ENCODE peak calls at places on chromosomes 16 and 17, in four cellular contexts. L is PC-3; R is hepatocyte; C is CD8-positive, alpha-beta memory T cell. P is an unnamed sample.

GRCh38 chr16:48373258-48374050 is 11.8 kb downstream of the SIAH1 start:
- DNase-seq in C (no peak), L (no peak), R (no peak), P (peak; percentile 65)

GRCh38 chr16:3400446-3400778 is 392 bp downstream of the ZSCAN32 start:
- DNase-seq in C (no peak), L (no peak), R (no peak), P (no peak)

GRCh38 chr17:75878174-75878998 is at the start of gene TRIM47:
- DNase-seq in C (no peak), R (peak; percentile 71), L (peak; percentile 74), P (peak; percentile 72)

GRCh38 chr16:65531475-65531874 is 409.6 kb upstream of the CDH11 start:
- DNase-seq in L (no peak), R (no peak), C (no peak), P (no peak)

GRCh38 chr17:36942031-36942599 is 4.8 kb downstream of the LHX1 start:
- DNase-seq in C (no peak), R (no peak), L (no peak), P (no peak)

GRCh38 chr17:67476787-67477335 is 99.8 kb downstream of the PITPNC1 start:
- DNase-seq in L (no peak), C (no peak), R (no peak), P (peak; percentile 18)

GRCh38 chr17:48103379-48103715 is 2.1 kb upstream of the CBX1 start:
- DNase-seq in C (no peak), R (no peak), L (no peak), P (no peak)

GRCh38 chr16:56518435-56518834 is 1.4 kb downstream of the BBS2 start:
- DNase-seq in C (no peak), R (no peak), L (peak; percentile 81), P (no peak)

GRCh38 chr17:58757162-58757613 is 1.5 kb downstream of the PPM1E start:
- DNase-seq in C (no peak), R (no peak), L (no peak), P (no peak)

GRCh38 chr16:11205754-11206459 is 50.1 kb downstream of the SOCS1 start:
- DNase-seq in L (no peak), R (no peak), C (no peak), P (peak; percentile 43)

GRCh38 chr17:79992657-79993389 is 42.8 kb downstream of the TBC1D16 start:
- DNase-seq in R (no peak), L (no peak), C (no peak), P (peak; percentile 35)

GRCh38 chr16:27641260-27641659 is 91.3 kb downstream of the KATNIP start:
- DNase-seq in R (no peak), C (no peak), L (no peak), P (no peak)

GRCh38 chr17:78112508-78113471 is 15.8 kb downstream of the TMC6 start:
- DNase-seq in R (peak; percentile 80), C (peak; percentile 69), L (peak; percentile 81), P (peak; percentile 59)

GRCh38 chr17:82694647-82695046 is 3.9 kb downstream of the RAB40B start:
- DNase-seq in R (no peak), C (no peak), L (no peak), P (no peak)

GRCh38 chr16:2486645-2487516 is 12.0 kb downstream of the TBC1D24 start:
- DNase-seq in L (no peak), R (no peak), C (peak; percentile 75), P (peak; percentile 40)

GRCh38 chr16:77383606-77384187 is 51.1 kb downstream of the ADAMTS18 start:
- DNase-seq in C (no peak), L (no peak), R (no peak), P (no peak)

GRCh38 chr17:75758131-75758905 is 6.7 kb downstream of the GALK1 start:
- DNase-seq in R (no peak), C (no peak), L (peak; percentile 54), P (no peak)

GRCh38 chr16:1929578-1930337 is 11.5 kb upstream of the HS3ST6 start:
- DNase-seq in C (peak; percentile 88), R (peak; percentile 95), L (peak; percentile 80), P (peak; percentile 94)

GRCh38 chr17:82687375-82687861 is 11.1 kb downstream of the RAB40B start:
- DNase-seq in L (no peak), R (no peak), C (no peak), P (no peak)

GRCh38 chr16:81583893-81584705 is 139.5 kb downstream of the CMIP start:
- DNase-seq in L (peak; percentile 80), C (no peak), R (no peak), P (peak; percentile 92)

GRCh38 chr16:85173981-85174751 is 61.9 kb upstream of the CIBAR2 start:
- DNase-seq in R (peak; percentile 80), L (peak; percentile 91), C (no peak), P (peak; percentile 93)

GRCh38 chr16:57803413-57803990 is 1.2 kb upstream of the KIFC3 start:
- DNase-seq in C (no peak), R (no peak), L (no peak), P (no peak)

GRCh38 chr16:58511933-58512815 is 3.1 kb upstream of the SETD6 start:
- DNase-seq in R (peak; percentile 80), L (peak; percentile 61), C (peak; percentile 66), P (peak; percentile 72)

GRCh38 chr17:50177476-50177875 is 11.7 kb downstream of the SGCA start:
- DNase-seq in C (no peak), L (no peak), R (no peak), P (peak; percentile 49)

GRCh38 chr17:56373981-56374380 is 219.5 kb upstream of the NOG start:
- DNase-seq in C (no peak), L (no peak), R (no peak), P (no peak)

GRCh38 chr16:78654929-78655328 is 555.5 kb downstream of the WWOX start:
- DNase-seq in L (no peak), C (no peak), R (no peak), P (no peak)
- H3K36me3 ChIP-seq in L (no peaks in the 10 kb centered on the region), C (no peaks in the 10 kb centered on the region), R (no peaks in the 10 kb centered on the region), P (no peaks in the 10 kb centered on the region)

DNA sequence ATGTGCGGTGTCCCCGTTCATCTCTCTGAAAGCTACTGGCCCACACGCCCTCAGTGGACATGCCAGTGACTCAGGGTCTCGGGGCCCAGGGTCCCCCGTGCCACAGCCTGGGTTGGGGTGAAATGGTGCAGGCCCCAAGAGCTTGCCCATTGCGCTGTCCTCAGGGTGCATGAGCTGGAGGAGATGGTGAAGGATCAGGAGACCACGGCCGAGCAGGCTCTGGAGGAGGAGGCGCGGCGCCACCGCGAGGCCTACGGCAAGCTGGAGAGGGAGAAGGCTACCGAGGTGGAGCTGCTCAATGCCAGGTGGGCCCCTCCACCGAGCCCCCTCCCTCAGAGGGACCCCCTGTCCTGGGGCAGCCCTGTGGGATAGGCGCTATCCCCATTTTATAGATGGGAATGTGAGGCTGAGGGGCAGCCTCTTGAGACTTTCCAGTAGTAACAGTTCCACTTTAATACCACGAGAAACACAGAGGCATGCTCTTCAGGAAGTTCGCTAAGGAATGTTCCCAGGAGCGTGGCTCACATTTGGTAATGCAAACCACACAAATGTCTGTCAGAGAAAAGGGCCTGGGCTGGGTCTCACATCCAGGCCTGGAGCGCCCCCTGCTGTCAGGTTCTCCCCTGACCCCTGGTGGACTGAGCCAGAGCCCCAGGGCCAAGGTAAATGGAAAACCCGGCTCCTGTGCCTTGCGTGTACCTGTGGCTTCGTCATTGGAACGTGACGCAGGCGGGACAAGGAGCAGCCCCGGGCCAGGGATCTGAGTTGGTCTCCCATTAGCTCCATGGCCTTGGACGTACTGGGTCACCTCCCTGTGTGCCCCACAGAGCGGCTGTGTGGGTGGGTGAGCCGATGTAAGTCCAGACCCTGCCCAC is 133.7 kb downstream of the RAB11FIP4 start:
- DNase-seq in R (peak; percentile 92), L (peak; percentile 81), C (peak; percentile 69), P (peak; percentile 96)
- H3K36me3 ChIP-seq in R (no peaks in the 10 kb centered on the region), L (no peaks in the 10 kb centered on the region), C (peaks cover 42% of the 10 kb centered on the region), P (no peaks in the 10 kb centered on the region)

GRCh38 chr17:40023590-40024292 is 8.5 kb downstream of the CSF3 start:
- DNase-seq in C (no peak), R (peak; percentile 14), L (peak; percentile 82), P (no peak)
- H3K36me3 ChIP-seq in C (peaks cover 23% of the 10 kb centered on the region), R (no peaks in the 10 kb centered on the region), L (peaks cover 12% of the 10 kb centered on the region), P (no peaks in the 10 kb centered on the region)

DNA sequence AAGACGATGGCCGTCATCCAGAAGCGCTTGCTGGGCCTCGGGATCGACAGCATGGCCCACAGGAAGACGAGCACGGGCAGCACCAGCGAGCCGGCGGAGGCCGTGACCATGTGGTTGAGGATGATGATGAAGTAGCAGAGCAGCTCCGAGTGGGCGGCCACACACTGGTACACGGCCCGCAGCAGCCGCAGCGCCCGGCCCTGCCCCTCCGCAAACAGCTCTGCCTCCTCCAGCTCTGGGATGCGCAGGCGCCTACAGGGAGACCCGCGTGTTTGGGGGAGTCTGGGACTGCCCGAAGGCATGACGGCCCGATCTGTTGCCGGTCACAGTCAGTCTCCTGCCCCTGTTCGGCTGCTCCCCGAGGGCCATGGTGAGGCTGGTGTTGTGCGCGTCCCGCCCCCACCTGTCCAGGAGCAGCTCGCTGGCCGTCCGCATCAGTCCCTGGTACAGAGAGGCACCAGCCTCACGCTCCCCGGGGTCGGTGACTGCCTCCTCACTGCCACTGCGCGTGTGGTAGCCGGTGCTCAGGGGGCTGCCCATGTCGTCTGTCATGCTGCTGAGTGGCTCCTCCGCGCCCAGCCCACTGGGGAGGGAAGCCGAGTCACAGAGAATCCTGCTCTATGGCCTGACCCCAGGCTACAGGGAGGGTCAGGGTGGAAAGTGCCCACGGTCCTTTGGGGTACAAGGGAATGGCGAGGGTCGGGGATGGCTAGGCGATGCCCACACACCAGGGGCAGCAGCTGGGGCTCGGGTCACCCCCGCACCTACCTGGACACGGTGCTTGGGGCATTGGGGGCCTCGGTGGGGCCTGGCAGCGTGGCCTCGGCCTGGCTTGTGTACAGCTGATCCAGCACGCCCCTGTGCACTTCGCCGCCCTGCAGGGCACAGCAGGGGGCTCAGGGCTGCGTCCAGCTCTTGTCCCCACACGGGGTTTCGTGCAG is 15.8 kb downstream of the CTU2 start:
- DNase-seq in L (no peak), C (no peak), R (no peak), P (no peak)
- H3K36me3 ChIP-seq in L (peaks cover 4% of the 10 kb centered on the region), C (peaks cover 43% of the 10 kb centered on the region), R (no peaks in the 10 kb centered on the region), P (peaks cover 15% of the 10 kb centered on the region)

DNA sequence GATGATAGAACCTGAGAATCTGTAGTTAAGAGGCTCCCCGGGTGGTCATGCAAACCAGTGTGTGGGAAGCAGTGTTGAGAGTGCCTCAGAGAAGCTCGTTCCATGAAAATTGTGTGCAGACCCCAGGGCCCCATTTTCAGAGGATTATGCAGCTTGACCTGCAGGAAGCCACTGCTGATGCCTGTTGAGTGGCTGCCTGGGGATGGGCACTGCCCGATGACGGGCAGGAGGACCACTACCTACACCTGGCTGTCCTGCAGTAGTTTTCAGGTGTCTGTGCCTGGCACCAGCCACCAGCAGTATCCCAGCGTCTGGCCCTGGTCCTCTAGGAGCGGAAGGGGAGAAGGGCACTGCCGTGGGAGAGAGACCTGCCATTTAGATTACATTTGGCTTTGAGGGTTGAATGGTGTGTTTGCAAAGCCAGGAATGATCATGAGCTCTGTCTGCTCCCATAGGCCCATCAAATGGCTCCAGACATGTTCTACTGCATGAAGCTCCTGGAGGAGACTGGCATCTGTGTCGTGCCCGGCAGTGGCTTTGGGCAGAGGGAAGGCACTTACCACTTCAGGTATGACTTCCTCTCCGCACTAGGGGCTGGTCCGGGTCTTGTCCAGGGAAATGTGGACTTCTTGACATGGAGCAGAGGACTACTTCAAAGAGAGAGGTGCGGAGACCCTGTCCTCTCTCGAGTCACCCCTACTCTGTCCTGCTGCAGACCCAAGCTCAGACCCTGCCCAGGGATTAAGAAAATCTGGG is 42.5 kb downstream of the GPT2 start:
- DNase-seq in R (no peak), L (no peak), C (no peak), P (no peak)
- H3K36me3 ChIP-seq in R (no peaks in the 10 kb centered on the region), L (peaks cover 7% of the 10 kb centered on the region), C (no peaks in the 10 kb centered on the region), P (peaks cover 25% of the 10 kb centered on the region)

GRCh38 chr16:22306788-22307187 is 9.6 kb downstream of the POLR3E start:
- DNase-seq in C (no peak), R (no peak), L (no peak), P (no peak)
- H3K36me3 ChIP-seq in C (peaks cover 65% of the 10 kb centered on the region), R (no peaks in the 10 kb centered on the region), L (peaks cover 21% of the 10 kb centered on the region), P (no peaks in the 10 kb centered on the region)

GRCh38 chr17:6596076-6596475 is 39.7 kb upstream of the PITPNM3 start:
- DNase-seq in L (no peak), R (no peak), C (no peak), P (no peak)
- H3K36me3 ChIP-seq in L (peaks cover 17% of the 10 kb centered on the region), R (no peaks in the 10 kb centered on the region), C (peaks cover 21% of the 10 kb centered on the region), P (peaks cover 61% of the 10 kb centered on the region)

P was measured in GM23248.